ENCODE peak calls at places on chromosomes 3 and 15, in four cellular contexts. H is transverse colon; D is CD8-positive, alpha-beta T cell; T is mesenteric fat pad. C is an unnamed sample.

GRCh38 chr3:42057561-42058211 is 33.5 kb upstream of the TRAK1 start:
- DNase-seq in H (peak), D (no peak), T (no peak), C (peak)

GRCh38 chr15:26864664-26865191 is 2.1 kb upstream of the GABRA5 start:
- DNase-seq in H (no peak), D (no peak), T (no peak), C (no peak)

GRCh38 chr3:128449111-128449638 is 17.5 kb downstream of the DNAJB8 start:
- DNase-seq in H (no peak), D (no peak), T (no peak), C (no peak)

GRCh38 chr3:46334911-46335478 is 18.9 kb upstream of the CCR2 start:
- DNase-seq in H (no peak), D (no peak), T (no peak), C (no peak)

GRCh38 chr3:134134698-134135415 is 105.1 kb upstream of the SLCO2A1 start:
- DNase-seq in H (no peak), D (no peak), T (no peak), C (no peak)

GRCh38 chr3:71752911-71753715 is 542 bp upstream of the GPR27 start:
- DNase-seq in H (no peak), D (no peak), T (no peak), C (no peak)

GRCh38 chr3:184815046-184815930 is 3.3 kb downstream of the VPS8 start:
- DNase-seq in H (no peak), D (no peak), T (no peak), C (no peak)

GRCh38 chr15:95018888-95019545 is 787.7 kb downstream of the MCTP2 start:
- DNase-seq in H (no peak), D (no peak), T (no peak), C (no peak)

GRCh38 chr3:135811597-135811996 is 153.9 kb upstream of the PPP2R3A start:
- DNase-seq in H (no peak), D (no peak), T (no peak), C (no peak)

GRCh38 chr15:25179673-25180511 is 225.1 kb downstream of the SNRPN start:
- DNase-seq in H (peak), D (no peak), T (peak), C (no peak)

GRCh38 chr15:74682954-74683353 is 12.9 kb downstream of the EDC3 start:
- DNase-seq in H (no peak), D (no peak), T (no peak), C (no peak)

C was measured in Peyer's patch.